ENCODE peak calls at places on chromosomes 11 and 22, in seven cellular contexts. H is activated CD8-positive, alpha-beta memory T cell treated with anti-CD3 and anti-CD28 coated beads, Interleukin-2, amount 50 U/mL, for 48 hours; G is stimulated activated CD4-positive, alpha-beta T cell treated with anti-CD3 and anti-CD28 coated beads, Interleukin-2, amount 100 ng/mL, for 48 hours; I is lower lobe of right lung; J is smooth muscle cell of the brain vasculature; P is T-helper 2 cell; U is fibroblast of the aortic adventitia. R is an unnamed sample.

GRCh38 chr22:24412274-24412673 is 15.1 kb upstream of the ADORA2A start:
- DNase-seq in P (no peak), H (no peak), I (no peak), J (no peak), G (no peak), U (no peak), R (no peak)

GRCh38 chr22:45009881-45010531 is at the start of gene PHF21B:
- DNase-seq in I (no peak), H (peak), U (peak), G (no peak), P (no peak), J (no peak), R (peak)

GRCh38 chr11:29435421-29435820 is 581.4 kb downstream of the KCNA4 start:
- DNase-seq in I (no peak), P (no peak), H (no peak), J (no peak), U (peak), G (no peak), R (no peak)

GRCh38 chr22:18044548-18045271 is 20.3 kb upstream of the MICAL3 start:
- DNase-seq in U (peak), I (no peak), P (no peak), H (no peak), G (no peak), J (peak), R (peak)

GRCh38 chr22:37634505-37635002 is 4.9 kb upstream of the SH3BP1 start:
- DNase-seq in P (no peak), G (no peak), H (no peak), I (no peak), J (no peak), U (peak), R (no peak)

GRCh38 chr11:34356576-34356917 is 1.3 kb downstream of the ABTB2 start:
- DNase-seq in G (no peak), I (no peak), H (peak), J (no peak), P (no peak), U (peak), R (peak)

GRCh38 chr22:39284142-39284980 is 35.1 kb downstream of the RPL3 start:
- DNase-seq in H (no peak), J (no peak), G (no peak), I (no peak), P (no peak), U (no peak), R (no peak)

GRCh38 chr22:47260551-47260950 is 498.1 kb downstream of the TBC1D22A start:
- DNase-seq in G (no peak), P (no peak), U (no peak), J (no peak), I (no peak), H (no peak), R (no peak)

GRCh38 chr11:117664897-117665296 is 132.1 kb downstream of the DSCAML1 start:
- DNase-seq in J (no peak), G (no peak), U (no peak), P (no peak), I (no peak), H (no peak), R (no peak)

GRCh38 chr22:31281733-31282132 is 10.6 kb downstream of the PIK3IP1 start:
- DNase-seq in G (no peak), U (no peak), P (no peak), I (no peak), J (no peak), H (no peak), R (no peak)

GRCh38 chr22:47086596-47087248 is 324.3 kb downstream of the TBC1D22A start:
- DNase-seq in P (no peak), I (no peak), J (no peak), U (no peak), G (no peak), H (no peak), R (no peak)

GRCh38 chr11:15108592-15109130 is 6.1 kb upstream of the INSC start:
- DNase-seq in P (no peak), I (no peak), U (no peak), J (no peak), H (no peak), G (no peak), R (no peak)

GRCh38 chr11:59199546-59200420 is 12.9 kb downstream of the MPEG1 start:
- DNase-seq in P (peak), U (no peak), J (no peak), I (no peak), H (no peak), G (no peak), R (no peak)

GRCh38 chr22:35538801-35539321 is 1.8 kb upstream of the RASD2 start:
- DNase-seq in J (no peak), P (no peak), G (peak), H (peak), I (no peak), U (no peak), R (no peak)

GRCh38 chr11:11246166-11246565 is 106.9 kb downstream of the CSNK2A3 start:
- DNase-seq in J (no peak), I (no peak), G (no peak), P (no peak), U (no peak), H (no peak), R (no peak)

GRCh38 chr11:72813740-72814138 is 472 bp upstream of the ATG16L2 start:
- DNase-seq in I (peak), P (peak), U (no peak), H (no peak), J (no peak), G (no peak), R (peak)

R was measured in Right ventricle myocardium superior.